ENCODE peak calls at places on chromosomes 16 and 17, in four cellular contexts. U is A549, W is K562, E is GM12878. P is an unnamed sample.

GRCh38 chr16:86740817-86741799 is 162.8 kb downstream of the FOXL1 start:
- DNase-seq in U (peak), W (no peak), E (no peak), P (peak)

GRCh38 chr17:11300201-11300600 is 59.2 kb downstream of the SHISA6 start:
- DNase-seq in U (no peak), W (no peak), E (no peak), P (no peak)

GRCh38 chr16:84758627-84759026 is 58.8 kb downstream of the USP10 start:
- DNase-seq in U (no peak), W (no peak), E (no peak), P (no peak)

GRCh38 chr16:63467513-63467912 is 1431.3 kb upstream of the CDH8 start:
- DNase-seq in U (no peak), W (no peak), E (no peak), P (no peak)

GRCh38 chr17:54085934-54086333 is 263.2 kb downstream of the KIF2B start:
- DNase-seq in U (no peak), W (no peak), E (no peak), P (no peak)

GRCh38 chr16:81548901-81549546 is 104.4 kb downstream of the CMIP start:
- DNase-seq in U (peak), W (no peak), E (peak), P (peak)

GRCh38 chr17:75138519-75138918 is 7.0 kb upstream of the NT5C start:
- DNase-seq in U (no peak), W (no peak), E (no peak), P (no peak)

GRCh38 chr17:22203208-22203715 is 510.9 kb downstream of the KCNJ18 start:
- DNase-seq in U (no peak), W (no peak), E (no peak), P (no peak)

GRCh38 chr17:48441231-48441711 is 11.3 kb upstream of the SKAP1 start:
- DNase-seq in U (no peak), W (no peak), E (peak), P (no peak)

GRCh38 chr17:58319181-58320162 is 9.1 kb downstream of the TSPOAP1 start:
- DNase-seq in U (no peak), W (no peak), E (no peak), P (no peak)

GRCh38 chr16:7025616-7026190 is 306.9 kb upstream of the RBFOX1 start:
- DNase-seq in U (peak), W (peak), E (no peak), P (peak)

GRCh38 chr17:60857521-60857920 is 179.9 kb downstream of the BCAS3 start:
- DNase-seq in U (no peak), W (no peak), E (no peak), P (no peak)

GRCh38 chr17:10177921-10178788 is 20.3 kb downstream of the GAS7 start:
- DNase-seq in U (no peak), W (no peak), E (no peak), P (no peak)

GRCh38 chr17:73429440-73430164 is 117.8 kb upstream of the CDC42EP4 start:
- DNase-seq in U (peak), W (peak), E (peak), P (peak)

GRCh38 chr16:79334127-79334526 is 266.4 kb downstream of the MAF start:
- DNase-seq in U (peak), W (peak), E (no peak), P (peak)

GRCh38 chr17:8832711-8833352 is 33.7 kb upstream of the MFSD6L start:
- DNase-seq in U (peak), W (peak), E (no peak), P (no peak)

GRCh38 chr17:17877548-17878358 is 41.0 kb upstream of the SREBF1 start:
- DNase-seq in U (no peak), W (no peak), E (no peak), P (no peak)
- TF ChIP-seq EP300 in U (no peak), W (no peak), E (no peak), P (no peak)

GRCh38 chr17:45284176-45285140 is 22.6 kb upstream of the SPATA32 start:
- DNase-seq in U (peak), W (no peak), E (no peak), P (no peak)
- TF ChIP-seq CHD4 in U (no peak), W (no peak), E (no peak), P (no peak)

DNA sequence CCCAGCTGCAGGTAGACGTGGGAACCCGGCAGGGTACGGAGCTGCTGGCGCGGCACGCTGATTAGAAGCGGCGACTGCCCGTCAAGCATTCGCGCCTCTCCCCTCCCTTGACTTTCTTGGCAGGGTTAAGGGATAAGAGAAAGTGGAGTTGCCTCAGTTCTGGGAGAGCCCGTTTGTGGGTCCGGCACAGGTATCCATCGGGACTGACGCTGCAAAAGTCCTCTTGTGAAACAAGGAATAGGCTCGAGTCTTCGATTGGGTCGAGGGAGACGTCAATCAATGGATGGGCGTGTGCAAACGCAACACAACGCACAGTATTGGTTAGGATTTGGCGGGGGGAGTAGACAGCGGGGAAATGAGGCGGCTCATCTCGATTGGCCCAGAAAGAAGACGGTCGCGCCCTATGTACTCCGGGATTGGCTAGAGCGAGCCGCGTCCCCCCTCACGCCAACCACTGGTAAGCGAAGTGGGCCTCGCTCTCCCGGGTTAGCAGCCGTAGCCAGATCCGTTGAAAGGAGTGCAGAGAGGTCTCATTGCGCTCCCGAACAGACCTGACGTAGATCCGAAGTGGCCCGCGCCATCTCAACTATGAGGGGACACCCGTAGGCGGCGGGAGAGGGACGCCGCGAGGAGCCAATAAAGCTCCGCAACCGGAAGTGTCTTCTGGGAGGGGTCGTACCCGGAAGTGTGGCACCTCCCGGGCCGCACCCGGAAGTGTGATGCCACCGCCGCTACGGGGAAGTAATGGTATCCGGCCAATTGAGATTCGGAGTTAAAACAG is at the start of gene MON1B:
- DNase-seq in U (peak), W (peak), E (peak), P (peak)
- TF ChIP-seq EP300 in U (no peak), W (no peak), E (peak), P (no peak)

DNA sequence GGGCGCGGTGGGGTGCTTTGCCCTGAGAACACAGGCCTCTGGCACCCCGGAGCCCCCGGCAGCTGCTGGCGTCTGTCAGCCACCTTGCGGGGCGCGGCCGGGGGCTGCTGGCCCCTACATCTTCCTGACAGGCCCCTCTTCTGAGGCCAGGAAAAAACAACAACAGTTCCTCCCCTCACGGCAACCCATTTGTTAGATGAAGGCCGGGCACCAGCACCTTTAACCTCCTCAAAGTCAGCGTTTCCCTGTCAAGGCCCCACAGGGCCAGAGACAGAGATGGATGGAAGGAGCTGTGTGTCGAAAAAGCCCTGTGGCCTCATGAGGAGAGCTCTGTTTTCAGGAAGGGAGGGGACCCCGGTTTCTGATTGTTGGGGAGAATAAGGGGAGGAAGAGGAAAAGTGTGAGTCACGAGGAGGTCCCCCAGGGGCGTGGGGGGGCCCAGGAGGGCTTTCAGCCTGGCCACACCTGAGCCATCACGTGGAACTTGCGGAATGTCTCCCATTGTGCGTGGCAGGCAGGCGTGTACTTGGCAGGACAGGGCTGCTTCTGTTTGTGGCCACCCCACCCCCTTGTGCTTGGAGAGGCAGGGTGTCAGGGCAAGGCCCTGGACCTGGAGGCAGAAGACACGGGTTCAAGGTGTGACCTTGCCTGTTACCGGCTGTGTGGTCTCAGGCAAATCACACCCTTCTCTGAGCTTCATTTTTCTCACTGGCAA is 3.8 kb upstream of the MEOX1 start:
- DNase-seq in U (no peak), W (no peak), E (no peak), P (peak)
- TF ChIP-seq CHD4 in U (no peak), W (no peak), E (no peak), P (peak)

GRCh38 chr16:88856122-88856827 is 472 bp downstream of the GALNS start:
- DNase-seq in U (no peak), W (peak), E (no peak), P (no peak)

GRCh38 chr16:88857728-88858339 is 907 bp downstream of the TRAPPC2L start:
- DNase-seq in U (peak), W (peak), E (no peak), P (peak)

GRCh38 chr16:88855736-88856121 is 1.0 kb downstream of the GALNS start:
- DNase-seq in U (no peak), W (no peak), E (no peak), P (no peak)

GRCh38 chr16:88855176-88855575 is 1.6 kb downstream of the GALNS start:
- DNase-seq in U (no peak), W (no peak), E (no peak), P (no peak)

DNA sequence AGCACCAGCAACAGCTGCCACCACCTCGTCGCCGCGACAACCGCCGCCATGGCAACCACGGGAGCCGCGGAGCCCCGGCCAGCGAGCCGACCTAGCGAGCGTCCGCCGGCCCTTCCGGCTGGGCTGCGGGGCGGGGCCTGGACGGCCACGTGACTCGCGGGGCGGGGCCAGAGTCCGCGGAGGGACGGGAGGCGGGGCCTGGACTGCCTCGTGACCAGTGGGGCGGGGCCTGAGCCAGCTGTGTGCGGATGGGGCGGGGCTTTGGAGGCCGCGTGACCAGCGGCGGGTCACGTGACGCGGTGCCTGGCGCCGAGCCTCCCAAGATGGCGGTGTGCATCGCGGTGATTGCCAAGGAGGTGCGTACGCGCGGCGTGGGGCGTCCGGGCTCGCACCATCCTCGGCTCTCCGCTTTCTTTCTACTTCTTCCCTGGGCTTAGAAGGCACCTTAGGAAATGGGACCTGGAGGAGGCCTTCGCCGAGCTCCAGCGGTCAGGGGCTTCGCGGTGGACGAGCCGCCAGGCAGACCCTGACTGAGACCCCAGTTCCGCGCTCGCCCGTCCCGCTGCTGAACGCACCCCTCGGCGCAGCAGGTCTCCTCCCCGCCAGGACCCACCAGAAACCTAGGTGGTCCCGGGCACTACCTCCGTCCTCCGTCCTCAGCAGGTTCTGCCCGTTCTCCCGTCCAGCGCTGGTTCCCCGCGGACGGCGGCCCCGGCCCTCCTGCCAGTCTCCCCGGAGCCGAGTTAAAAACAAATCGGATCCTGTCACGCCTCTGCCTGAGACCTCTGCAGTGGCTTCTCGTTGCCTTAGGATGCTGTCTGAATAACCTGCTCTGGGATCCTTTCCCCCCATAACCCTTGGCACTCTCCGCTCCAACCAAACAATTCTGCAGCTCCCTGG is at the start of the genes GALNS and TRAPPC2L:
- DNase-seq in U (peak), W (peak), E (peak), P (peak)
- TF ChIP-seq EP300 in U (no peak), W (no peak), E (no peak), P (no peak)

GRCh38 chr17:67566656-67567055 is 151.1 kb upstream of the NOL11 start:
- DNase-seq in U (no peak), W (no peak), E (no peak), P (no peak)

GRCh38 chr17:67569873-67570272 is 147.9 kb upstream of the NOL11 start:
- DNase-seq in U (no peak), W (no peak), E (peak), P (no peak)

GRCh38 chr17:67571478-67571877 is 146.3 kb upstream of the NOL11 start:
- DNase-seq in U (no peak), W (no peak), E (no peak), P (no peak)

GRCh38 chr17:67570797-67571196 is 146.9 kb upstream of the NOL11 start:
- DNase-seq in U (no peak), W (no peak), E (no peak), P (no peak)

DNA sequence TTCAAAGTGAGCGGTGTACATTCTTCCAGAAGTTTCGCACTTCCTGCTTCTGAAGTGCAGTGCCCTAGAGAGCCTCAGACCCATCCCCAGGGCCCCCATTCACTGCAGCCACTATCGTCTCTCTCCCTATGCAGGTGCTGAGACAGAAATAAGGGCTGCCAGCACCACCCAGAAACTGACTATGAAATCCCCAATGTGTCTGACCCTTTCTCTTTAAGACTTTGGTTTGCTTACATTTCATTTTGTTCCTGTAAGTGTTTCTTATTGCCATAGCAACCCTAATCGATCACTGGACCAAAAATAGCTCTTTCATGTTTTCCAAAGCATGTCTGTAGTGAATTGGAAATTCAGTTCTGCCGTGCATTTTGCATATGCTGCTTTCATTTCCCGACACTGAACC is 148.8 kb upstream of the NOL11 start:
- DNase-seq in U (no peak), W (no peak), E (no peak), P (no peak)
- TF ChIP-seq CHD4 in U (no peak), W (no peak), E (no peak), P (no peak)

DNA sequence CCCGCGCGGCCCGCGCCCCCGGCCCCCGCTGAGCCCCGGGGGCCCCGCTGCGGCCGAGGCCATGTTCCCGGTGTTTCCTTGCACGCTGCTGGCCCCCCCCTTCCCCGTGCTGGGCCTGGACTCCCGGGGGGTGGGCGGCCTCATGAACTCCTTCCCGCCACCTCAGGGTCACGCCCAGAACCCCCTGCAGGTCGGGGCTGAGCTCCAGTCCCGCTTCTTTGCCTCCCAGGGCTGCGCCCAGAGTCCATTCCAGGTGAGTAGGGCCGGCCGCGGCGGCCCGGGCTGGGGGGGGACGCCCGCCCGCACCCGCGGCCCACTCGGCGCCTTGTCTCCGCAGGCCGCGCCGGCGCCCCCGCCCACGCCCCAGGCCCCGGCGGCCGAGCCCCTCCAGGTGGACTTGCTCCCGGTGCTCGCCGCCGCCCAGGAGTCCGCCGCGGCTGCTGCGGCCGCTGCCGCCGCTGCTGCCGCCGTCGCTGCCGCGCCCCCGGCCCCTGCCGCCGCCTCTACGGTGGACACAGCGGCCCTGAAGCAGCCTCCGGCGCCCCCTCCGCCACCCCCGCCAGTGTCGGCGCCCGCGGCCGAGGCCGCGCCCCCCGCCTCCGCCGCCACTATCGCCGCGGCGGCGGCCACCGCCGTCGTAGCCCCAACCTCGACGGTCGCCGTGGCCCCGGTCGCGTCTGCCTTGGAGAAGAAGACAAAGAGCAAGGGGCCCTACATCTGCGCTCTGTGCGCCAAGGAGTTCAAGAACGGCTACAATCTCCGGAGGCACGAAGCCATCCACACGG is 504 bp downstream of the MAZ start:
- DNase-seq in U (peak), W (peak), E (no peak), P (peak)
- TF ChIP-seq EP300 in U (no peak), W (no peak), E (no peak), P (no peak)

P was measured in HepG2.